ENCODE peak calls at places on chromosomes 6 and 20, in seven cellular contexts. F is uterus, S is GM23338, K is psoas muscle, Z is lower lobe of right lung, M is ascending aorta, T is neural progenitor cell. W is an unnamed sample.

GRCh38 chr6:134176283-134176975 is 124.0 kb upstream of the SLC2A12 start:
- DNase-seq in F (peak; percentile 24), S (peak; percentile 69), K (peak; percentile 74), Z (peak; percentile 75), M (peak; percentile 86), T (peak; percentile 69), W (peak; percentile 87)

GRCh38 chr20:53510266-53510665 is 83.4 kb downstream of the ZNF217 start:
- DNase-seq in F (no peak), S (no peak), K (no peak), Z (no peak), M (no peak), T (no peak), W (no peak)

GRCh38 chr20:41174782-41175181 is 37.4 kb downstream of the PLCG1 start:
- DNase-seq in F (peak; percentile 11), S (no peak), K (no peak), Z (no peak), M (peak; percentile 64), T (peak; percentile 34), W (peak; percentile 74)

GRCh38 chr6:119148102-119148824 is 69.8 kb upstream of the FAM184A start:
- DNase-seq in F (no peak), S (peak; percentile 68), K (no peak), Z (no peak), M (peak; percentile 71), T (peak; percentile 63), W (no peak)

GRCh38 chr20:2118783-2119182 is 17.2 kb downstream of the STK35 start:
- DNase-seq in F (no peak), S (no peak), K (no peak), Z (no peak), M (no peak), T (no peak), W (no peak)

GRCh38 chr6:36171573-36171972 is 25.0 kb upstream of the BRPF3 start:
- DNase-seq in F (no peak), S (no peak), K (no peak), Z (no peak), M (no peak), T (no peak), W (no peak)

GRCh38 chr20:36826556-36827244 is 49.2 kb upstream of the TLDC2 start:
- DNase-seq in F (no peak), S (no peak), K (no peak), Z (no peak), M (no peak), T (no peak), W (no peak)

GRCh38 chr6:117477988-117478852 is 4.3 kb upstream of the DCBLD1 start:
- DNase-seq in F (no peak), S (peak; percentile 62), K (no peak), Z (no peak), M (no peak), T (peak; percentile 30), W (no peak)

GRCh38 chr6:108179741-108180140 is 13.9 kb downstream of the NR2E1 start:
- DNase-seq in F (no peak), S (peak; percentile 83), K (no peak), Z (no peak), M (peak; percentile 11), T (peak; percentile 61), W (no peak)

GRCh38 chr20:64035066-64035932 is 683 bp upstream of the C20orf204 start:
- DNase-seq in F (no peak), S (no peak), K (no peak), Z (no peak), M (no peak), T (no peak), W (no peak)

GRCh38 chr6:66961191-66961590 is 1254.2 kb upstream of the EYS start:
- DNase-seq in F (no peak), S (no peak), K (no peak), Z (no peak), M (no peak), T (no peak), W (no peak)

GRCh38 chr20:4666001-4666470 is 55.7 kb upstream of the PRND start:
- DNase-seq in F (no peak), S (no peak), K (no peak), Z (no peak), M (no peak), T (no peak), W (no peak)

GRCh38 chr6:11828185-11828897 is 49.7 kb upstream of the ADTRP start:
- DNase-seq in F (no peak), S (no peak), K (no peak), Z (no peak), M (no peak), T (no peak), W (no peak)

GRCh38 chr6:16354692-16355091 is 116.3 kb downstream of the GMPR start:
- DNase-seq in F (no peak), S (no peak), K (no peak), Z (no peak), M (peak; percentile 30), T (no peak), W (no peak)

GRCh38 chr6:69953491-69953890 is 87.1 kb downstream of the COL19A1 start:
- DNase-seq in F (no peak), S (no peak), K (no peak), Z (no peak), M (no peak), T (no peak), W (no peak)

GRCh38 chr20:2507875-2508630 is 662 bp downstream of the ZNF343 start:
- DNase-seq in F (no peak), S (no peak), K (peak; percentile 16), Z (no peak), M (no peak), T (no peak), W (no peak)

GRCh38 chr6:53465732-53466131 is 79.2 kb downstream of the GCLC start:
- DNase-seq in F (peak; percentile 62), S (no peak), K (no peak), Z (no peak), M (no peak), T (no peak), W (no peak)

GRCh38 chr6:89793586-89793985 is 26.0 kb downstream of the MDN1 start:
- DNase-seq in F (no peak), S (no peak), K (peak; percentile 42), Z (no peak), M (no peak), T (no peak), W (no peak)

DNA sequence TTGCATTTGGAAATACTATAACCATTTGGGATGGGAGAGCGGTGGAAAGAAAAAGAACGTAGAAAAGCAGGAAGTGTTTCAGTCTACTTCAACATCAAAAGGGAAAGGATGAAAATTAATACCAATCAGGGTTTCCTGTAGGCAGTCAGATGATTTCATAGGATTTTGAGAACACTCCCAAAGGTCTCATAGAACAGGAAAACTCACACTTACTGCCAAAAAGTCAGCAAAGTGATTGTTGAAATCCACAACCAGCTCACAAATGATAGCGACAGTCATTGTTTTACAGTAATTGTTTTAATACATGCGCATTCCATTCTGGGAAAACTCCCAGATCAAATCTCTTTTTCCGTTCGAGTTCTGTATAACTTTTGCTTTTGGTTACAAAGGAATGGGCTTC is 5.3 kb upstream of the CNKSR3 start:
- DNase-seq in F (no peak), S (no peak), K (no peak), Z (no peak), M (no peak), T (no peak), W (no peak)
- H3K4me3 ChIP-seq in F (no peak overlapping the region), S (no peak overlapping the region), K (peak overlapping the region; percentile 45), Z (no peak overlapping the region), M (peak overlapping the region; percentile 53), T (no peak overlapping the region), W (peak overlapping the region; percentile 34)

GRCh38 chr6:41941280-41942044 is at the start of gene CCND3:
- DNase-seq in F (peak; percentile 88), S (peak; percentile 85), K (peak; percentile 96), Z (peak; percentile 97), M (peak; percentile 95), T (peak; percentile 94), W (peak; percentile 90)

GRCh38 chr6:41939091-41939847 is 2.3 kb downstream of the CCND3 start:
- DNase-seq in F (peak; percentile 42), S (peak; percentile 69), K (peak; percentile 52), Z (peak; percentile 80), M (peak; percentile 74), T (peak; percentile 50), W (peak; percentile 76)

GRCh38 chr6:41939848-41940758 is 1.5 kb downstream of the CCND3 start:
- DNase-seq in F (no peak), S (peak; percentile 24), K (no peak), Z (peak; percentile 59), M (no peak), T (peak; percentile 52), W (no peak)

GRCh38 chr6:41942045-41942851 is 640 bp upstream of the CCND3 start:
- DNase-seq in F (peak; percentile 34), S (peak; percentile 59), K (no peak), Z (no peak), M (no peak), T (no peak), W (no peak)

DNA sequence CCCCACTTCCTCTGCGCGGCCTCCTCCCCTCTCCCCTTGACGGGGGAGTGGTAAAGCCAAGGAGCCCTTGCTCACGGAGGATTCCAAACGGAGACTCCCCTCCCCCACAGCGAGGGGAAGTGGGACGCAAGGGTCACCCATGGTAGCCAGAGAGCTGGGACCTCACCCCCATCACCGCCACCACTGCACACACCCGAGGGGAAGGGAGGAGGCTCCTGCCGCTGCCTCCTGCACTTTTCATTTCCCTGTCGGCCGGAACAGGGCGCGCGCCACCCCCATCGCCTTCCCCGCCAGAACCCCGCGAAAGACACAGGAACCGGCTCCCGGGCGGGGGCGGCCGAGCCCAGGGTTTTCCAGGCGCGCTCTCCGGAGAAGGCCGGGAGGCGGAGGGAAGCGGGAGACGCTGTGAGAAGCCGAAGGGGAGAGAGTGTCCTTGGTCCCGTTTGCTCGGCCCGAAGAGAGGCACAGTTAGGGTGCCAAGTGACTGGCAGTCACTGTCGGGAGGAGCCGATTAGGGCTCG is 789 bp downstream of the CCND3 start:
- DNase-seq in F (peak; percentile 39), S (peak; percentile 63), K (peak; percentile 54), Z (peak; percentile 70), M (no peak), T (peak; percentile 65), W (peak; percentile 76)
- H3K27ac ChIP-seq in F (peak overlapping the region; percentile 85), S (no peak overlapping the region), K (peak overlapping the region; percentile 66), Z (peak overlapping the region; percentile 84), M (peak overlapping the region; percentile 74), T (no peak overlapping the region), W (peak overlapping the region; percentile 61)

GRCh38 chr6:30717129-30717844 is at the start of gene MDC1:
- DNase-seq in F (peak; percentile 100), S (peak; percentile 100), K (peak; percentile 100), Z (peak; percentile 100), M (peak; percentile 100), T (peak; percentile 100), W (peak; percentile 100)
- TF ChIP-seq CTCF in F (peak; percentile 28), S (no peak), K (peak; percentile 41), Z (peak; percentile 59), M (no peak), T (peak; percentile 34), W (no peak)

GRCh38 chr20:39640147-39640546 is 678.0 kb downstream of the DHX35 start:
- DNase-seq in F (no peak), S (no peak), K (no peak), Z (no peak), M (no peak), T (no peak), W (no peak)

GRCh38 chr20:39641423-39641822 is 679.3 kb downstream of the DHX35 start:
- DNase-seq in F (no peak), S (no peak), K (no peak), Z (no peak), M (no peak), T (no peak), W (no peak)

GRCh38 chr20:39645130-39645529 is 683.0 kb downstream of the DHX35 start:
- DNase-seq in F (no peak), S (no peak), K (no peak), Z (no peak), M (no peak), T (peak; percentile 40), W (no peak)

GRCh38 chr20:39638671-39639070 is 676.5 kb downstream of the DHX35 start:
- DNase-seq in F (no peak), S (no peak), K (no peak), Z (no peak), M (no peak), T (no peak), W (no peak)

GRCh38 chr20:39643292-39643691 is 681.1 kb downstream of the DHX35 start:
- DNase-seq in F (no peak), S (no peak), K (no peak), Z (no peak), M (no peak), T (no peak), W (no peak)
- H3K4me3 ChIP-seq in F (no peak overlapping the region), S (no peak overlapping the region), K (no peak overlapping the region), Z (no peak overlapping the region), M (no peak overlapping the region), T (no peak overlapping the region), W (no peak overlapping the region)